ENCODE peak calls at places on chromosomes 16 and 17, in seven cellular contexts. I is SK-N-SH, P is HCT116, R is K562, E is Panc1, D is GM12878, Y is HepG2. N is an unnamed sample.

GRCh38 chr16:8590811-8591210 is 500 bp upstream of the TMEM114 start:
- DNase-seq in P (no peak), I (no peak), E (no peak), Y (no peak), R (no peak), D (no peak), N (no peak)

GRCh38 chr16:89915303-89916232 is 3.1 kb upstream of the MC1R start:
- DNase-seq in P (no peak), D (no peak), Y (peak; percentile 78), R (no peak), I (no peak), E (no peak), N (no peak)

GRCh38 chr17:72122668-72123495 is 2.1 kb downstream of the SOX9 start:
- DNase-seq in I (peak; percentile 72), Y (peak; percentile 86), R (no peak), E (no peak), P (no peak), D (no peak), N (peak; percentile 64)

GRCh38 chr17:50681260-50682200 is 26.2 kb downstream of the ANKRD40 start:
- DNase-seq in Y (peak; percentile 69), I (peak; percentile 94), P (peak; percentile 73), E (no peak), D (no peak), R (peak; percentile 77), N (no peak)

GRCh38 chr17:50495918-50496317 is 12.3 kb upstream of the MYCBPAP start:
- DNase-seq in I (no peak), R (no peak), E (no peak), D (no peak), P (no peak), Y (no peak), N (no peak)

GRCh38 chr16:4938683-4939030 is 1.7 kb upstream of the PPL start:
- DNase-seq in Y (no peak), I (no peak), R (no peak), D (no peak), E (no peak), P (no peak), N (no peak)

GRCh38 chr16:22001591-22001990 is 675 bp upstream of the PDZD9 start:
- DNase-seq in Y (no peak), I (no peak), D (no peak), E (no peak), R (no peak), P (no peak), N (no peak)

GRCh38 chr17:27466376-27466747 is 10.1 kb downstream of the KSR1 start:
- DNase-seq in I (no peak), Y (no peak), D (no peak), R (no peak), P (no peak), E (no peak), N (no peak)

GRCh38 chr16:58266336-58266735 is 28.5 kb downstream of the PRSS54 start:
- DNase-seq in E (no peak), P (no peak), I (no peak), Y (no peak), D (no peak), R (no peak), N (no peak)

GRCh38 chr16:77599793-77600415 is 122.4 kb upstream of the NUDT7 start:
- DNase-seq in R (peak; percentile 22), D (no peak), P (peak; percentile 19), E (no peak), Y (peak; percentile 41), I (peak; percentile 30), N (no peak)

GRCh38 chr16:58634265-58634802 is 4.7 kb upstream of the CNOT1 start:
- DNase-seq in Y (peak; percentile 91), R (no peak), P (no peak), D (no peak), I (no peak), E (no peak), N (no peak)

GRCh38 chr16:11700264-11701029 is 32.2 kb downstream of the SNN start:
- DNase-seq in Y (peak; percentile 59), E (no peak), I (no peak), R (no peak), D (no peak), P (no peak), N (no peak)

GRCh38 chr17:20191066-20191465 is 181.9 kb downstream of the SPECC1 start:
- DNase-seq in D (no peak), R (no peak), E (no peak), P (no peak), I (no peak), Y (no peak), N (no peak)

GRCh38 chr17:9904277-9905077 is 594 bp downstream of the RCVRN start:
- DNase-seq in D (no peak), E (no peak), Y (no peak), P (no peak), R (no peak), I (no peak), N (no peak)

GRCh38 chr17:36928450-36929125 is 8.7 kb upstream of the LHX1 start:
- DNase-seq in I (no peak), E (no peak), P (no peak), R (no peak), Y (no peak), D (no peak), N (no peak)

GRCh38 chr17:83199500-83200201 is 120.2 kb downstream of the METRNL start:
- DNase-seq in R (no peak), Y (no peak), D (no peak), I (no peak), P (no peak), E (no peak), N (no peak)

GRCh38 chr16:85523602-85524364 is 89.3 kb upstream of the GSE1 start:
- DNase-seq in P (no peak), R (peak; percentile 81), D (no peak), I (peak; percentile 66), Y (peak; percentile 82), E (no peak), N (no peak)

GRCh38 chr17:33639103-33639991 is 346.3 kb upstream of the ASIC2 start:
- DNase-seq in I (no peak), R (no peak), D (no peak), P (no peak), Y (no peak), E (no peak), N (no peak)

GRCh38 chr17:64685705-64686104 is 23.6 kb upstream of the SMURF2 start:
- DNase-seq in R (no peak), D (no peak), P (no peak), E (no peak), Y (no peak), I (no peak), N (no peak)

GRCh38 chr16:88549671-88550643 is 20.2 kb upstream of the ZC3H18 start:
- DNase-seq in R (no peak), E (no peak), Y (no peak), I (peak; percentile 33), P (no peak), D (no peak), N (no peak)

GRCh38 chr16:46713634-46714033 is 24.2 kb downstream of the ORC6 start:
- DNase-seq in I (no peak), Y (no peak), D (no peak), R (no peak), E (no peak), P (no peak), N (peak; percentile 3)

GRCh38 chr16:29231231-29231630 is 175.3 kb downstream of the NPIPB11 start:
- DNase-seq in Y (no peak), E (no peak), I (no peak), P (no peak), D (no peak), R (no peak), N (peak; percentile 45)

GRCh38 chr16:996672-997071 is 15.1 kb downstream of the SOX8 start:
- DNase-seq in I (no peak), D (no peak), P (no peak), R (no peak), Y (no peak), E (no peak), N (no peak)

GRCh38 chr17:70041061-70041460 is 34.0 kb upstream of the KCNJ16 start:
- DNase-seq in R (no peak), I (no peak), D (no peak), Y (no peak), E (no peak), P (no peak), N (no peak)
- TF ChIP-seq SIN3A in R (no peak), I (no peak), D (no peak), Y (no peak), E (no peak), P (no peak), N (no peak)

DNA sequence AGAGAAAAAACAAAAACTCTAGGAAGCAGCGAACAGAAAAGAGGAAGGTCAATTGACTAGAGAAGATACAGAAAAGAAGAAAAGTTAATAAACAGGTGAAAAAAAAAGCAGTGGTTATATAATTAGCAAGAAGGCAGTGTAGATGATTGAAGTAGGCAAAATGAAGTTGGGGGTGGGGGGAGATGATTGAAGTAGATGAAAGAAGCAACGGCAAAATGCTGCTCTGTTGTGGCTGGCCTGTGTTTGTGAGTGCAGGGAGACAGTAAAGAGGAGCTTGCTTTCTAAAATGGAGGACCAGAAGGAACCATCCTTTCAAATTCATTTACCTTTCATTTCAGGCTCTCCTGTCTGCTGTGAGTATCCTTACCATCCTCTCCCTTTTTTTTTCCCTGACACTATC is 3.6 kb downstream of the EVI2B start:
- DNase-seq in D (no peak), P (no peak), R (no peak), I (no peak), E (no peak), Y (no peak), N (no peak)
- TF ChIP-seq SIN3A in D (no peak), P (no peak), R (no peak), I (no peak), E (no peak), Y (no peak), N (no peak)

GRCh38 chr16:68901910-68902309 is 58.6 kb downstream of the TANGO6 start:
- DNase-seq in Y (no peak), E (no peak), P (no peak), I (no peak), D (no peak), R (no peak), N (no peak)

GRCh38 chr16:68893710-68894705 is 50.7 kb downstream of the TANGO6 start:
- DNase-seq in P (no peak), D (no peak), R (no peak), Y (peak; percentile 35), I (no peak), E (no peak), N (no peak)

GRCh38 chr16:68894714-68895113 is 51.4 kb downstream of the TANGO6 start:
- DNase-seq in I (no peak), D (no peak), E (no peak), P (no peak), Y (no peak), R (no peak), N (no peak)

GRCh38 chr16:68900009-68900408 is 56.7 kb downstream of the TANGO6 start:
- DNase-seq in E (no peak), Y (no peak), R (no peak), D (no peak), I (no peak), P (no peak), N (no peak)

DNA sequence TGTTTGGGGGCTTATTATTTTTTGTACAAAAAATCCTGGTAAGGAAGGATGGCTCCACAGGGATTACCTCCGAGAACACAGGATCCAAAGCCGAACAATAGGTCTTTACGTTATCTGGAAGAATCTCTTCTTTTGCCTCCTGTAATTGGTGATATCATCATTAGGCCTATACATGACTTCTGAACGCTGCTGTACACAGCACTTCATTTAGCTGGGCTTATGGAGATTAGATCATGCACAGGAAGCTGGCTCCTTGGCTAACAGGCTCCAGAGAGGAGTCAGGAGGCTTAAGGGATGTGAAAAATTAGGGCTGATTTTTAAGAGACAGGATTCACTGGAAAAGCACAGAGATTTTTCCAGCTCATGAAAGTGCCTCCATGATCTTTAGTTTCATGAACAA is 54.7 kb downstream of the TANGO6 start:
- DNase-seq in D (no peak), I (peak; percentile 39), Y (no peak), E (no peak), P (no peak), R (no peak), N (no peak)
- TF ChIP-seq SIN3A in D (no peak), I (no peak), Y (no peak), E (no peak), P (no peak), R (no peak), N (no peak)

GRCh38 chr16:66523861-66524354 is 26.0 kb downstream of the TK2 start:
- DNase-seq in Y (no peak), P (no peak), D (no peak), E (no peak), R (no peak), I (no peak), N (no peak)
- TF ChIP-seq SIN3A in Y (no peak), P (no peak), D (no peak), E (no peak), R (no peak), I (no peak), N (no peak)

N was measured in H1.